ENCODE peak calls at places on chromosomes 13 and 19, in seven cellular contexts. L is A549, Z is BE2C, O is endodermal cell, U is ovary, T is fibroblast of lung, Y is HAP-1. Q is an unnamed sample.

GRCh38 chr19:13396256-13397080 is 109.8 kb downstream of the CACNA1A start:
- DNase-seq in L (peak; percentile 49), Z (peak; percentile 56), O (peak; percentile 92), U (no peak), T (peak; percentile 85), Y (no peak), Q (peak; percentile 27)

GRCh38 chr13:72194531-72194930 is 327.5 kb upstream of the DACH1 start:
- DNase-seq in L (no peak), Z (peak; percentile 46), O (no peak), U (no peak), T (no peak), Y (no peak), Q (no peak)

GRCh38 chr13:101919541-101920306 is 467.2 kb downstream of the ITGBL1 start:
- DNase-seq in L (no peak), Z (peak; percentile 29), O (peak; percentile 92), U (no peak), T (peak; percentile 44), Y (no peak), Q (peak; percentile 39)

GRCh38 chr19:45782820-45783785 is 813 bp upstream of the DMPK start:
- DNase-seq in L (peak; percentile 58), Z (no peak), O (peak; percentile 51), U (peak; percentile 76), T (peak; percentile 75), Y (no peak), Q (peak; percentile 82)

GRCh38 chr19:30206187-30206586 is 166.0 kb upstream of the ZNF536 start:
- DNase-seq in L (no peak), Z (no peak), O (no peak), U (no peak), T (no peak), Y (no peak), Q (no peak)

GRCh38 chr19:9407827-9408226 is 27.5 kb downstream of the ZNF266 start:
- DNase-seq in L (no peak), Z (no peak), O (no peak), U (no peak), T (no peak), Y (no peak), Q (no peak)

GRCh38 chr19:27793128-27793643 is 1419.8 kb downstream of the UQCRFS1 start:
- DNase-seq in L (peak; percentile 98), Z (peak; percentile 74), O (peak; percentile 94), U (peak; percentile 49), T (peak; percentile 72), Y (peak; percentile 93), Q (peak; percentile 63)

GRCh38 chr19:29385191-29385795 is 140.5 kb upstream of the VSTM2B start:
- DNase-seq in L (no peak), Z (no peak), O (no peak), U (no peak), T (no peak), Y (no peak), Q (no peak)

GRCh38 chr13:28718538-28719226 is at the start of gene SLC46A3:
- DNase-seq in L (peak; percentile 95), Z (peak; percentile 98), O (peak; percentile 99), U (peak; percentile 98), T (peak; percentile 97), Y (peak; percentile 92), Q (peak; percentile 100)

GRCh38 chr19:18856385-18857126 is 24.8 kb downstream of the UPF1 start:
- DNase-seq in L (peak; percentile 53), Z (peak; percentile 50), O (peak; percentile 71), U (no peak), T (peak; percentile 52), Y (no peak), Q (no peak)

GRCh38 chr19:1255186-1256161 is 7.1 kb downstream of the MIDN start:
- DNase-seq in L (no peak), Z (no peak), O (no peak), U (no peak), T (no peak), Y (no peak), Q (no peak)

DNA sequence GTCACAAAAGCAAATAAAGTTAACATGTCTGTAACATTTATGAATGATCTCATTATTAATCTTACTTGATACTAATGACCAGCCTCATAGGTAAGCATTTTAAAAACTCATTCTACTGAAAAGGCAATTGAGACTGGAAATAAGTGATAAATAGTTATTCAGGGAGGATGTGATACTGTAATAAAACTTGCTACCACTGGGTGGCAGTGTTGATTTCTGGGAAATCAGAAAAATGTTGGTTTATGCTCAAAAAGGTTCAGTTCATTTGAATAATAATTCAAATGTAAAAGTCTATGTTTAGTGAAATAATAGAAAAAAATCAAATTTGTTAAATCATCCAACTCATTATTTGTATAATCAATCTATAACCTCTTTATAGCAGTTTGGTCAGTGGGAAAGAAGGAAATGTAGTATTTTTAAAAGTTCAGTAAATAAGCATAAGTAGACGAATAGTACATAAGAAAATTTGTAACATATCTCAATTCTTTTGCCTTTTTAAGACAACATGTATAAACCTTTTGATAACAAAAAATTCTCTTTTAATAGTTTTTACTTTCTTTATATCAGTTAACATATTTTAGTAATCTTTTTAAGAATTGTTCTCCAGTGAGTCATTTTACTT is 9.6 kb downstream of the ABHD13 start:
- DNase-seq in L (peak; percentile 30), Z (peak; percentile 26), O (no peak), U (no peak), T (peak; percentile 57), Y (peak; percentile 39), Q (no peak)
- H3K4me1 ChIP-seq in L (peaks cover 12% of the 10 kb centered on the region), Z (peaks cover 18% of the 10 kb centered on the region), O (no peaks in the 10 kb centered on the region), U (peaks cover 2% of the 10 kb centered on the region), T (no peaks in the 10 kb centered on the region), Y (no peaks in the 10 kb centered on the region), Q (peaks cover 4% of the 10 kb centered on the region)

GRCh38 chr13:78659450-78660110 is 625 bp upstream of the OBI1 start:
- DNase-seq in L (no peak), Z (no peak), O (no peak), U (no peak), T (no peak), Y (no peak), Q (no peak)
- H3K4me1 ChIP-seq in L (peaks cover 6% of the 10 kb centered on the region), Z (no peaks in the 10 kb centered on the region), O (no peaks in the 10 kb centered on the region), U (peaks cover 6% of the 10 kb centered on the region), T (no peaks in the 10 kb centered on the region), Y (peaks cover 5% of the 10 kb centered on the region), Q (peaks cover 13% of the 10 kb centered on the region)

GRCh38 chr13:48497669-48498068 is 35.2 kb downstream of the RCBTB2 start:
- DNase-seq in L (no peak), Z (no peak), O (no peak), U (no peak), T (no peak), Y (no peak), Q (no peak)
- H3K4me1 ChIP-seq in L (peaks cover 7% of the 10 kb centered on the region), Z (peaks cover 8% of the 10 kb centered on the region), O (no peaks in the 10 kb centered on the region), U (peaks cover 4% of the 10 kb centered on the region), T (peaks cover 7% of the 10 kb centered on the region), Y (peaks cover 17% of the 10 kb centered on the region), Q (no peaks in the 10 kb centered on the region)

DNA sequence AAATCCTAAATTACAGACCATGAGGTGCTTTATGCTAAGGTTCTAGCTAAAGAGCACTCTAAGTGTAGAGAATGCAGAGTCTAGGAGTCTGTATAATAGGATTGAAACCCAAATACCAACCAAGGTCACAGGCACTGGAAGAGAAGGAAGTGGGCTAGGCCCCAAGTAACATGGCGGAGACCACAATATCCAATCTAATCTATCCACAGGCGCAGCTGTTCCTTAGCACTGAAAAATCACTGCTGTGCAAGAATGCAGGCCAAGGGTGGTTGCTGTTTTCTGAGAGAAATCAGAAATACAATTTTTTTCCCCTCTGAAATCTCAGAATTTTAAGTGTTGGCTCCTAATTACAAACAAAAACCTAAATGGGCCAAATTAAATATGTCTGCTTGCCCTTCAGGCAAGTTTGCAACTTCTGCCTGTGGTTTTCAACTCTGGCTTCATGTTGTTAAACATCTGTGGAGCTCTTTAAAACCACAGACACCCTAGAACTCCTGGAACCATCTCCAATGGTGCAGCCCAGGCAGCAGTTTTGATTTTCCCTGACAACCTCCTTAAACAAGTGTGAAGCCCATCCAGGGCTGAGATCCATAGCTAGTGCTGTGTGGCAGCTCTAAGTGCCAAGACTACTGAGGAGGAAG is 6.1 kb downstream of the RANBP3 start:
- DNase-seq in L (no peak), Z (no peak), O (no peak), U (no peak), T (no peak), Y (no peak), Q (no peak)
- H3K4me1 ChIP-seq in L (peaks cover 12% of the 10 kb centered on the region), Z (peaks cover 7% of the 10 kb centered on the region), O (peaks cover 16% of the 10 kb centered on the region), U (peaks cover 35% of the 10 kb centered on the region), T (peaks cover 35% of the 10 kb centered on the region), Y (peaks cover 16% of the 10 kb centered on the region), Q (peaks cover 81% of the 10 kb centered on the region)

GRCh38 chr19:6543866-6544347 is 13.1 kb downstream of the TNFSF9 start:
- DNase-seq in L (no peak), Z (no peak), O (no peak), U (no peak), T (no peak), Y (no peak), Q (no peak)
- H3K4me1 ChIP-seq in L (no peaks in the 10 kb centered on the region), Z (no peaks in the 10 kb centered on the region), O (no peaks in the 10 kb centered on the region), U (no peaks in the 10 kb centered on the region), T (no peaks in the 10 kb centered on the region), Y (no peaks in the 10 kb centered on the region), Q (no peaks in the 10 kb centered on the region)

GRCh38 chr19:3061214-3062161 is 807 bp downstream of the TLE5 start:
- DNase-seq in L (no peak), Z (no peak), O (no peak), U (peak; percentile 77), T (peak; percentile 53), Y (no peak), Q (peak; percentile 78)

GRCh38 chr19:3059653-3060052 is 2.6 kb downstream of the TLE5 start:
- DNase-seq in L (no peak), Z (no peak), O (peak; percentile 34), U (no peak), T (no peak), Y (no peak), Q (no peak)

GRCh38 chr19:3064011-3064330 is 1.7 kb upstream of the TLE5 start:
- DNase-seq in L (no peak), Z (no peak), O (no peak), U (no peak), T (no peak), Y (no peak), Q (no peak)

GRCh38 chr19:3060852-3061182 is 1.5 kb downstream of the TLE5 start:
- DNase-seq in L (no peak), Z (no peak), O (no peak), U (no peak), T (no peak), Y (no peak), Q (no peak)

DNA sequence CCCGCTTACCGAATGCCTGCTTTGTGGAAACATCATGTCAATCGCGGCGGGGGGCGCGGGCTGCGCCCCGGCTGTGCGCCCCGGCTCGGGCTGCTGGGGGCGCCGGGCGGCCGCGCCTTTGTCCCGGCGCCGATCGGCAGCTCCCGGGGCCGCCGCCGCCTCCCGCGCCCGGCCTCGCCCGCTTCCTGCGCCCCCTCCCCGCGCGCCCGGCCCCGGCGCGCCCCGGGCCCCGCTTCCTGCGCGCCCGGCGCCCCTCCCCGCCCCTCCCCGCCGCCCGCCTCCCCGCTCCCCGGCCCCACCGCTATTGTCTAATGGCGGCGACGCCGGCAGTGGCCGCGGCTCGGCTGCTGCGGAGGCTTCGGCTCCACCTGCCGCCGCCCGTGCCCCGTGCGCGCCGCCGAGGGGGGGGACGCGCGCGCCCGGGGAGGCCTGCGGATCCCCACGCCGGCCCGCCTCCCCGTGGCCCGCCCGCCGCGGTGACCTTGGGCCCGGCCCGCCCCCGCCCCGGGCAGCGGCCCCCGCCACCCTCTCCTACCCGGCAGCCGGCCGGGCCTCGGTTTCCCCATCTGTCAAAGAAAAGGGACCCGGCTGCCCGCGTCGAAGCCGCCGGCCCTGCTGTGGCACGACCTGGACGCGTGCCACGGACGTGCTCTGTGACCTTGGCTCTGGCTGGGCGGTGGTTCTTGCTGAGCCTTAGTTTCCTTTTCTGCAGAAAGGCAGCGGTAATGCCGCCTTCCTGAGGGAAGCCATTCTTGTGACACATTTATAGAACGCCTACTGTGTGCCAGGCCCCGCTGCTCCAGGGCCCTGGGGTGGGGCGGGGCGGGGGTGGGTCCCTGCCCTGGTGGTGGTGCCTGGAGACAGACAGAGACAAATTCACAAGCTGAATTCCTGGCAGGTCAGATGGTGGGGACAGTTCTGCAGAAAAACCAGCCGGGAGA is at the start of gene TLE5:
- DNase-seq in L (no peak), Z (peak; percentile 73), O (peak; percentile 75), U (peak; percentile 69), T (no peak), Y (peak; percentile 50), Q (peak; percentile 67)
- H3K4me1 ChIP-seq in L (peaks cover 34% of the 10 kb centered on the region), Z (peaks cover 6% of the 10 kb centered on the region), O (no peaks in the 10 kb centered on the region), U (peaks cover 4% of the 10 kb centered on the region), T (peaks cover 5% of the 10 kb centered on the region), Y (no peaks in the 10 kb centered on the region), Q (peaks cover 48% of the 10 kb centered on the region)